ENCODE peak calls at places on chromosomes 11 and 22, in nine cellular contexts. X is psoas muscle, N is ovary, D is neural progenitor cell, I is endodermal cell, C is AG04450, B is DND-41, E is GM23248, V is HCT116. Q is an unnamed sample.

GRCh38 chr11:107018274-107018901 is at the start of gene GUCY1A2:
- DNase-seq in V (no peak), N (peak; percentile 21), D (peak; percentile 66), B (no peak), C (no peak), X (peak; percentile 48), I (peak; percentile 79), E (peak; percentile 42), Q (no peak)

GRCh38 chr11:123083623-123084029 is 21.7 kb upstream of the HSPA8 start:
- DNase-seq in B (peak; percentile 46), D (no peak), X (peak; percentile 83), I (no peak), N (peak; percentile 90), E (peak; percentile 97), C (peak; percentile 90), V (peak; percentile 85), Q (peak; percentile 78)

GRCh38 chr22:45072322-45072903 is 62.6 kb upstream of the PHF21B start:
- DNase-seq in V (peak; percentile 77), I (peak; percentile 95), D (peak; percentile 58), B (no peak), N (no peak), X (no peak), C (no peak), E (peak; percentile 93), Q (no peak)

GRCh38 chr11:97574976-97575665 is 1185.3 kb downstream of the JRKL start:
- DNase-seq in N (no peak), I (no peak), C (no peak), X (no peak), V (no peak), B (no peak), D (no peak), E (no peak), Q (no peak)

GRCh38 chr22:23133922-23134321 is 7.9 kb downstream of the RSPH14 start:
- DNase-seq in I (no peak), D (no peak), V (no peak), E (no peak), B (no peak), X (no peak), N (no peak), C (no peak), Q (no peak)

GRCh38 chr11:10701982-10702381 is 8.4 kb upstream of the IRAG1 start:
- DNase-seq in I (no peak), E (peak; percentile 70), X (no peak), N (no peak), B (no peak), V (no peak), D (no peak), C (no peak), Q (no peak)

GRCh38 chr11:76075699-76076098 is 130.6 kb downstream of the WNT11 start:
- DNase-seq in V (no peak), E (no peak), D (no peak), N (no peak), I (no peak), X (no peak), B (no peak), C (no peak), Q (no peak)

GRCh38 chr22:24244144-24244787 is 616 bp downstream of the GGT5 start:
- DNase-seq in C (no peak), I (no peak), D (no peak), V (no peak), B (peak; percentile 14), X (peak; percentile 61), E (peak; percentile 28), N (peak; percentile 60), Q (no peak)

GRCh38 chr11:120442031-120442430 is 69.5 kb upstream of the GRIK4 start:
- DNase-seq in B (no peak), C (no peak), N (no peak), V (no peak), E (no peak), X (no peak), I (no peak), D (no peak), Q (no peak)

GRCh38 chr22:22364207-22364606 is 119.6 kb downstream of the VPREB1 start:
- DNase-seq in X (no peak), B (no peak), V (no peak), E (no peak), I (no peak), C (no peak), N (no peak), D (no peak), Q (no peak)

GRCh38 chr11:16846305-16846704 is 107.9 kb downstream of the C11orf58 start:
- DNase-seq in E (no peak), N (no peak), I (no peak), D (no peak), X (no peak), C (no peak), B (no peak), V (no peak), Q (no peak)

GRCh38 chr22:31872209-31872608 is 72.1 kb upstream of the YWHAH start:
- DNase-seq in N (no peak), E (no peak), V (no peak), I (peak; percentile 74), B (no peak), D (peak; percentile 23), C (no peak), X (no peak), Q (no peak)

GRCh38 chr22:31867386-31868153 is 76.8 kb upstream of the YWHAH start:
- DNase-seq in N (no peak), D (no peak), V (no peak), B (no peak), E (no peak), X (no peak), I (no peak), C (no peak), Q (no peak)

GRCh38 chr22:31870890-31871289 is 73.4 kb upstream of the YWHAH start:
- DNase-seq in I (no peak), C (no peak), N (no peak), E (peak; percentile 81), B (no peak), X (no peak), V (no peak), D (no peak), Q (peak; percentile 22)

GRCh38 chr22:31874821-31875220 is 69.5 kb upstream of the YWHAH start:
- DNase-seq in D (no peak), V (no peak), C (no peak), E (no peak), X (no peak), N (no peak), B (no peak), I (no peak), Q (no peak)

DNA sequence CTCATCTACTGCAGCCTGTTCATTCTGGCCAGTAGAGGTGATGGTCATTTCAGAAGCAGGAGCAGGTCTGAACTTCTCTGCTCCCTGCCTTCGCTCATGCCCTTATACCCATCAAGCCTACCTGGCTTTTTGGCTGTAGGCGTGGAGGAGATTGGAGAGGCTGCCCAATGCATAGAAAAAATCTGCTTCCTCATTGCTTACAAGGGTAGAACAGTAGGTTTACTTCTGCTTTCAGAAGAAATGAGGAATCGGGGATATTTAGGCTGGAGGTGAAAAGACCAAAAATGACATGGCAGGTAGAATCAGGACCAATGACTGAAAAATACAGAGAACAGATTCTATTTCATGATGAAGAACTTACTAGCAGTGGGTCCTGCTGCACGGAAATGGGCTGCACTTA is 72.9 kb upstream of the YWHAH start:
- DNase-seq in I (no peak), B (no peak), E (no peak), N (no peak), X (no peak), D (no peak), V (no peak), C (no peak), Q (no peak)
- H3K27me3 ChIP-seq in I (no peaks in the 10 kb centered on the region), B (no peaks in the 10 kb centered on the region), E (no peaks in the 10 kb centered on the region), N (no peaks in the 10 kb centered on the region), X (no peaks in the 10 kb centered on the region), D (no peaks in the 10 kb centered on the region), V (no peaks in the 10 kb centered on the region), C (no peaks in the 10 kb centered on the region), Q (no peaks in the 10 kb centered on the region)

GRCh38 chr22:50059185-50059880 is 1.2 kb upstream of the TTLL8 start:
- DNase-seq in C (no peak), X (no peak), I (peak; percentile 83), V (no peak), D (peak; percentile 86), E (peak; percentile 47), B (no peak), N (no peak), Q (no peak)

GRCh38 chr22:50060441-50061140 is 2.5 kb upstream of the TTLL8 start:
- DNase-seq in C (no peak), B (no peak), D (no peak), V (no peak), X (no peak), N (no peak), E (no peak), I (peak; percentile 69), Q (no peak)

GRCh38 chr22:50058338-50059184 is 463 bp upstream of the TTLL8 start:
- DNase-seq in B (no peak), I (peak; percentile 63), E (no peak), D (peak; percentile 43), X (no peak), N (no peak), C (no peak), V (no peak), Q (no peak)

GRCh38 chr22:50061141-50061823 is 3.2 kb upstream of the TTLL8 start:
- DNase-seq in I (peak; percentile 28), V (no peak), X (no peak), E (no peak), D (no peak), B (no peak), N (no peak), C (no peak), Q (no peak)

GRCh38 chr22:50059881-50060262 is 1.8 kb upstream of the TTLL8 start:
- DNase-seq in X (no peak), E (no peak), I (no peak), V (no peak), N (no peak), D (no peak), B (no peak), C (no peak), Q (no peak)
- H3K27me3 ChIP-seq in X (peaks cover 44% of the 10 kb centered on the region), E (peaks cover 29% of the 10 kb centered on the region), I (peaks cover 20% of the 10 kb centered on the region), V (no peaks in the 10 kb centered on the region), N (no peaks in the 10 kb centered on the region), D (peaks cover 41% of the 10 kb centered on the region), B (no peaks in the 10 kb centered on the region), C (peaks cover 32% of the 10 kb centered on the region), Q (no peaks in the 10 kb centered on the region)

GRCh38 chr22:49040754-49041467 is 786.8 kb downstream of the BRD1 start:
- DNase-seq in E (no peak), X (no peak), I (no peak), D (no peak), V (no peak), C (no peak), B (no peak), N (no peak), Q (no peak)
- H3K27me3 ChIP-seq in E (no peaks in the 10 kb centered on the region), X (no peaks in the 10 kb centered on the region), I (no peaks in the 10 kb centered on the region), D (no peaks in the 10 kb centered on the region), V (peaks cover 13% of the 10 kb centered on the region), C (no peaks in the 10 kb centered on the region), B (no peaks in the 10 kb centered on the region), N (no peaks in the 10 kb centered on the region), Q (no peaks in the 10 kb centered on the region)

DNA sequence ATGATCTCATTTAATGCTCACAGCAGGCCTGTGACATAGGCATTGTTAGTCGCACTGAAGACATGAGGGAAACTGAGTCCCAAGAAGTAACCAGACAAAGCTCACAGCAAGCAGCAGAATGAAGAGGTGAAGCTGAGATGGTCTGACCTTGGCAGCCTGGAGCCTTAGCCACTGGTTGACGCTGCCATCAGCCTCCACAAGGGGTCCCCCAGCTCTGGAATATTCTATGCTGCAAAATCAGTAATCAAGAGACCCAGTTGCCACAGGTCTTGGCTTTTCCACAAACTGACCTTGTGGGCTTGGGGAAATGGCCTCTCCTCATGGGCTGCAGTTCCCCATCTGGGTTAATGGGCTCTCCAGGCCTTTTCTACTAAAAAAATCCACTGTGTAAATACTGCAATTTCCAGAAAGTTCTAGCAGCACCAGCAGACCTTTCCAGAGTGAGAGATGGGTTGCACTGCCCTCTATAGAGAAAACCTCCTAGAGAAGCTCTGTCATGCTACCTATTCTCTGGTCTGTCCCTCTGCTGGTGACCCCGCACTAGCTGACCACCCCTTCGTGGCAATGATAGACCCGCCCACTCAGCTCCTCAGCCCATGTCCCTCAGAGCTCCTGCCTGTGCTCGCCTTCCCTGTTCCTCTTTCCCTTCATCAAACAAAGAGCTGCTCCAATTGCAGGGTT is 22.6 kb upstream of the ISX start:
- DNase-seq in I (peak; percentile 67), D (no peak), X (no peak), C (no peak), N (no peak), B (no peak), E (peak; percentile 16), V (no peak), Q (no peak)
- H3K27me3 ChIP-seq in I (no peaks in the 10 kb centered on the region), D (no peaks in the 10 kb centered on the region), X (peaks cover 10% of the 10 kb centered on the region), C (no peaks in the 10 kb centered on the region), N (no peaks in the 10 kb centered on the region), B (no peaks in the 10 kb centered on the region), E (no peaks in the 10 kb centered on the region), V (peaks cover 10% of the 10 kb centered on the region), Q (no peaks in the 10 kb centered on the region)